ENCODE peak calls at places on chromosome 7, in four cellular contexts. One of them, this sample, is unnamed.

GRCh38 chr7:134450296-134451000 is 8.5 kb downstream of the AKR1B1 start:
- DNase-seq in tibial nerve: no peak
- DNase-seq in AG04450: no peak
- DNase-seq in heart right ventricle: no peak
- DNase-seq in this sample: no peak

GRCh38 chr7:38506004-38506403 is 125.2 kb downstream of the AMPH start:
- DNase-seq in heart right ventricle: no peak
- DNase-seq in AG04450: no peak
- DNase-seq in tibial nerve: no peak
- DNase-seq in this sample: no peak

GRCh38 chr7:93620057-93620456 is 45.5 kb upstream of the CALCR start:
- DNase-seq in AG04450: no peak
- DNase-seq in heart right ventricle: no peak
- DNase-seq in tibial nerve: no peak
- DNase-seq in this sample: peak; percentile 30

GRCh38 chr7:55970561-55970960 is 6.2 kb downstream of the NIPSNAP2 start:
- DNase-seq in AG04450: no peak
- DNase-seq in heart right ventricle: no peak
- DNase-seq in tibial nerve: no peak
- DNase-seq in this sample: no peak

GRCh38 chr7:149220534-149220933 is 18.9 kb upstream of the ZNF212 start:
- DNase-seq in AG04450: no peak
- DNase-seq in heart right ventricle: no peak
- DNase-seq in tibial nerve: no peak
- DNase-seq in this sample: no peak

GRCh38 chr7:20542594-20542993 is 72.9 kb upstream of the ABCB5 start:
- DNase-seq in AG04450: no peak
- DNase-seq in tibial nerve: peak; percentile 24
- DNase-seq in heart right ventricle: peak; percentile 8
- DNase-seq in this sample: no peak

GRCh38 chr7:5567810-5568209 is 144.2 kb upstream of the TNRC18 start:
- DNase-seq in tibial nerve: no peak
- DNase-seq in heart right ventricle: no peak
- DNase-seq in AG04450: no peak
- DNase-seq in this sample: no peak

GRCh38 chr7:114504586-114504985 is 90.0 kb downstream of the FOXP2 start:
- DNase-seq in heart right ventricle: no peak
- DNase-seq in AG04450: no peak
- DNase-seq in tibial nerve: no peak
- DNase-seq in this sample: no peak

GRCh38 chr7:76997381-76998262 is 34.5 kb downstream of the SPDYE17 start:
- DNase-seq in tibial nerve: no peak
- DNase-seq in heart right ventricle: no peak
- DNase-seq in AG04450: no peak
- DNase-seq in this sample: no peak

GRCh38 chr7:134897936-134898335 is 88.4 kb upstream of the AGBL3 start:
- DNase-seq in heart right ventricle: no peak
- DNase-seq in tibial nerve: no peak
- DNase-seq in AG04450: no peak
- DNase-seq in this sample: no peak

GRCh38 chr7:105429746-105430612 is 41.3 kb upstream of the SRPK2 start:
- DNase-seq in heart right ventricle: peak; percentile 34
- DNase-seq in AG04450: peak; percentile 3
- DNase-seq in tibial nerve: peak; percentile 51
- DNase-seq in this sample: peak; percentile 75

GRCh38 chr7:84975586-84976185 is 211.2 kb downstream of the SEMA3D start:
- DNase-seq in heart right ventricle: no peak
- DNase-seq in tibial nerve: no peak
- DNase-seq in AG04450: no peak
- DNase-seq in this sample: no peak

GRCh38 chr7:43698461-43699255 is 30.7 kb downstream of the COA1 start:
- DNase-seq in tibial nerve: no peak
- DNase-seq in AG04450: no peak
- DNase-seq in heart right ventricle: no peak
- DNase-seq in this sample: no peak

GRCh38 chr7:150515248-150515647 is 576 bp downstream of the GIMAP7 start:
- DNase-seq in AG04450: no peak
- DNase-seq in tibial nerve: no peak
- DNase-seq in heart right ventricle: no peak
- DNase-seq in this sample: no peak

GRCh38 chr7:73429218-73429617 is 4.4 kb upstream of the FZD9 start:
- DNase-seq in AG04450: no peak
- DNase-seq in heart right ventricle: no peak
- DNase-seq in tibial nerve: no peak
- DNase-seq in this sample: no peak

GRCh38 chr7:44383566-44383965 is 58.2 kb upstream of the CAMK2B start:
- DNase-seq in AG04450: peak; percentile 18
- DNase-seq in heart right ventricle: no peak
- DNase-seq in tibial nerve: no peak
- DNase-seq in this sample: no peak

GRCh38 chr7:112042631-112043030 is 163.6 kb downstream of the DOCK4 start:
- DNase-seq in AG04450: no peak
- DNase-seq in heart right ventricle: no peak
- DNase-seq in tibial nerve: no peak
- DNase-seq in this sample: no peak

GRCh38 chr7:22732556-22733126 is 5.6 kb downstream of the IL6 start:
- DNase-seq in AG04450: no peak
- DNase-seq in tibial nerve: no peak
- DNase-seq in heart right ventricle: no peak
- DNase-seq in this sample: no peak

GRCh38 chr7:66952343-66953043 is 31.5 kb downstream of the TMEM248 start:
- DNase-seq in tibial nerve: no peak
- DNase-seq in heart right ventricle: no peak
- DNase-seq in AG04450: no peak
- DNase-seq in this sample: peak; percentile 75

GRCh38 chr7:13496971-13497370 is 492.5 kb downstream of the ETV1 start:
- DNase-seq in tibial nerve: no peak
- DNase-seq in heart right ventricle: no peak
- DNase-seq in AG04450: no peak
- DNase-seq in this sample: no peak

GRCh38 chr7:73622909-73623797 is 1.2 kb downstream of the MLXIPL start:
- DNase-seq in tibial nerve: peak; percentile 46
- DNase-seq in AG04450: no peak
- DNase-seq in heart right ventricle: no peak
- DNase-seq in this sample: no peak

GRCh38 chr7:84040365-84040764 is 154.2 kb downstream of the SEMA3A start:
- DNase-seq in tibial nerve: no peak
- DNase-seq in AG04450: no peak
- DNase-seq in heart right ventricle: no peak
- DNase-seq in this sample: no peak

DNA sequence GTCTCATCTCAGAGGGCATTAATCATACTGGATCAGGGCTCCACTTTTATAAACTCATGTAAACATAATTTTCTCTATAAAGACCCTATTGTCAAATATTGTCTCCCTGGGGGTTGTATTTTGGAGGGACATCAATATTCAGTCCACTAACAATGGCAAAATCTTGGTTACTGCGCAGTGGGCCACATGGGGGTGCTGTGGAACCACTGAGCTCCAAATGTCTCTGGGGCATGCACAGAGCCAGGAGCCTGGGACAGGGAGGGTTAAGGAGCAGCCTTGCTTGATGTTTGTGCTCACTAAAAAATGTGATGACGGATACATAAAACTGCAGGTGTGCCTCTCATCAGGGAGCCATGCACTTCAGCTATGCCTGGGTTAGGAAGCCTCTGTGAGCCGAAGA is 62.1 kb upstream of the PRSS58 start:
- DNase-seq in AG04450: no peak
- DNase-seq in heart right ventricle: no peak
- DNase-seq in tibial nerve: no peak
- DNase-seq in this sample: no peak
- TF ChIP-seq CTCF in AG04450: no peak
- TF ChIP-seq CTCF in heart right ventricle: no peak
- TF ChIP-seq CTCF in tibial nerve: no peak
- TF ChIP-seq CTCF in this sample: peak; percentile 63

DNA sequence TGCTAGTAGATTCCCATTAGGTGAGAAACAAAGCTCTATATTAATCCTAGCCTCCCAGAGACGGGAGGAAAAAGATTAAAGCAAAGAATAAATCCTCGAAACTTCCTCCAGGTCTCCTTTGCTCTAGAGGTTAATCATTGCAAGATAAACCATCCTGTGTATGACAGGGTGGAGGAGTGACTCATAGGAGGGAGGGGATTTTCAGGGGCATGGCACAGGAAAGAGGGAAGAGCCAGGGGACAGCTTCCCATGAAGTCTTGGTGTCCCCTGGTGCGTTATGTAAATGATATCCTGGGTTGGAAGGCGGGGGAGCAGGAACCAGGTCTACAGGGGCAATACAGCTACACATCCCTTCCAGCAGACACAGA is 780 bp downstream of the CYP3A5 start:
- DNase-seq in tibial nerve: no peak
- DNase-seq in AG04450: no peak
- DNase-seq in heart right ventricle: no peak
- DNase-seq in this sample: peak; percentile 66
- H3K4me3 ChIP-seq in tibial nerve: no peak overlapping the region
- H3K4me3 ChIP-seq in AG04450: no peak overlapping the region
- H3K4me3 ChIP-seq in heart right ventricle: no peak overlapping the region
- H3K4me3 ChIP-seq in this sample: peak overlapping the region; percentile 57

GRCh38 chr7:153381275-153382119 is 621.9 kb downstream of the ACTR3B start:
- DNase-seq in AG04450: no peak
- DNase-seq in tibial nerve: peak; percentile 19
- DNase-seq in heart right ventricle: no peak
- DNase-seq in this sample: no peak
- TF ChIP-seq CTCF in AG04450: peak; percentile 16
- TF ChIP-seq CTCF in tibial nerve: peak; percentile 39
- TF ChIP-seq CTCF in heart right ventricle: peak; percentile 48
- TF ChIP-seq CTCF in this sample: peak; percentile 53

GRCh38 chr7:102170417-102170970 is 116.2 kb upstream of the SH2B2 start:
- DNase-seq in AG04450: no peak
- DNase-seq in heart right ventricle: peak; percentile 13
- DNase-seq in tibial nerve: no peak
- DNase-seq in this sample: no peak
- H3K4me3 ChIP-seq in AG04450: no peak overlapping the region
- H3K4me3 ChIP-seq in heart right ventricle: peak overlapping the region; percentile 23
- H3K4me3 ChIP-seq in tibial nerve: peak overlapping the region; percentile 40
- H3K4me3 ChIP-seq in this sample: no peak overlapping the region

DNA sequence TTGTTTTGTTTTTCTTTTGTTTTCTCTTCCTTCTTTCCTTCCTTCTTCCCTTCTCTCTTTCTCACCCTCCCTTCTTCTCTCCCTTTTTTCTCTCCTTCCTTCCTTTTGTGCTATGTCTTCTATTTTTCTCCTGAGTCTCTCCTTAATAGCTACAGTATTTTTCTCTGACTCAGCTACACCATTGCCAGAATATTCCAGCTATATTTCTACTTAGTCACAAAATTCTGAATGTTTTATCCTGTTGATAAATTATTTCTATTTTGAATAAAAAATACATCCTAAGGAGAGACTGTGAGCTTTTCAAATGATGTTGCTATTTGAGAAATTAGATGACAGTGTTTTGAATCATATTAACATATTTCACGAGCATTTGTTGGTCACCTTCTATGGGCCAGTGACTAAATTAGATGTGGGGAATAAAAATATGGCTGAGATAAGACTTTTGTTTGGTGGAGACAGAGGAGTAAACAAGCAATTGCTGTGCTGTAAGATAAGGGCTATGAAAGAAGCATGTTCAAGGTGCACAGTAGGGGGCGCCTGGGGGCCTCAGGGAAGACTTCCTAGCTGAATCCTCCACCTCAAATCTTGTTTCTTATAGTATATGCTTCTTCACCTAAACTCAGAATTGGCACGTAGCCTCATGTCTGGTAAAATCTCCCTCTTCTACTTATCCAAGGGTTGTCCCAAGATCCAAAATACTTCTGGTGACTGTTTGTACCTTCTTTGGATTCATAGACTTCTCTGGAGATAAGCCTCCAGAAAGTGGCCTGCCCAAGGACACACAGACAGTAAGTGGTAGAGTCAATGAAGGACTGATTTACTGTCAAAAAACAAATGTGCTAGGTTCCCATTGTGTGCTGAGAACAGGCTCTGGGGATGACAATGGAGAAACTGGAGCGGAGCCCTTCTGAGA is 115.5 kb upstream of the CREB5 start:
- DNase-seq in AG04450: no peak
- DNase-seq in tibial nerve: no peak
- DNase-seq in heart right ventricle: no peak
- DNase-seq in this sample: no peak
- TF ChIP-seq CTCF in AG04450: peak; percentile 80
- TF ChIP-seq CTCF in tibial nerve: no peak
- TF ChIP-seq CTCF in heart right ventricle: no peak
- TF ChIP-seq CTCF in this sample: peak; percentile 95

DNA sequence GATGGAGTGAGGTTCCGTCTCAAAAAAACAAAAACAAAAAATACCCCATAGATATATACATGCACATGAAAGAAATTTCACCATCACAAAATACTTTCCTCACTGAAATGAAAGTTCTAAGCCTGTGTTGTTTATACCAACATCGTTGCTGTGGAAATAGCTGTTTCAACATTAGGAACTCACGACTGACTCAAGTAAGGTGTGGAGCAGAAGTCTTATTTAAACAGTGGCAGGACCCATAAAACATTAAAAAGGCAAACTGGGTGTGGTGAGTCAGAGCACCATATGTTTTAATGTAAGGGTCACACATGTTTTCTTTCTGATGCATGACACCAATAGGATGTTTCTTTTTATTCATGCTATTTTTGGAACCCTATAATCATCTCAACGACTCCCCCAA is 48.3 kb downstream of the BAIAP2L1 start:
- DNase-seq in tibial nerve: no peak
- DNase-seq in AG04450: peak; percentile 63
- DNase-seq in heart right ventricle: no peak
- DNase-seq in this sample: no peak
- H3K4me3 ChIP-seq in tibial nerve: no peak overlapping the region
- H3K4me3 ChIP-seq in AG04450: no peak overlapping the region
- H3K4me3 ChIP-seq in heart right ventricle: no peak overlapping the region
- H3K4me3 ChIP-seq in this sample: no peak overlapping the region

DNA sequence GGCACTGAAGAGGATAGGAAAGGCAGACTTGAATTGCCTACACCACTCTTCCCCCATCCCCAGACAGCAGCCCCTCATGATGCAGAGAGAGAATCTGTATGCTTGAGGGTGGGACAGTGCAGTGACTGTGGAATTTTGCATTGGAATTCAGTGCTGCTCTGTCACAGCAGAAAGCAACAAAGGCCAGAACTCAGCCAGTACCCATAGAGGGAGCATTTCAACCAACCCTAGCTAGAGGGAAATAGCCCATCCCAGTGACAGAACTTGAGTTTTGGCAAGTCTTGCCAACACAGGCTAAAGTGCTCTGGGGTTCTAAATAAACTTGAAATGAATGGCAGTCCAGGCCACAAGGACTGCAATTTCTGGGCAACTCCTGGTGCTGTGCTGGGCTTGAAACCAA is 80.4 kb downstream of the TES start:
- DNase-seq in tibial nerve: no peak
- DNase-seq in AG04450: no peak
- DNase-seq in heart right ventricle: no peak
- DNase-seq in this sample: no peak
- TF ChIP-seq CTCF in tibial nerve: no peak
- TF ChIP-seq CTCF in AG04450: no peak
- TF ChIP-seq CTCF in heart right ventricle: no peak
- TF ChIP-seq CTCF in this sample: peak; percentile 29

GRCh38 chr7:116327751-116328150 is 117.4 kb downstream of the TES start:
- DNase-seq in heart right ventricle: no peak
- DNase-seq in tibial nerve: no peak
- DNase-seq in AG04450: peak; percentile 86
- DNase-seq in this sample: no peak
- H3K4me3 ChIP-seq in heart right ventricle: no peak overlapping the region
- H3K4me3 ChIP-seq in tibial nerve: no peak overlapping the region
- H3K4me3 ChIP-seq in AG04450: peak overlapping the region; percentile 27
- H3K4me3 ChIP-seq in this sample: no peak overlapping the region